ENCODE peak calls at places on chromosomes 11 and 22, in six cellular contexts. K is sigmoid colon, V is GM06990, B is cardiac muscle cell, T is cardiac fibroblast, Y is AG04449. X is an unnamed sample.

GRCh38 chr11:116697639-116698038 is 75.1 kb downstream of the BUD13 start:
- DNase-seq in T (no peak), V (no peak), B (no peak), Y (no peak), K (peak), X (no peak)

GRCh38 chr11:120128392-120129172 is 9.3 kb downstream of the TRIM29 start:
- DNase-seq in B (no peak), Y (peak), V (no peak), T (peak), K (peak), X (no peak)

GRCh38 chr11:130115218-130115617 is 44.4 kb upstream of the ST14 start:
- DNase-seq in K (no peak), Y (no peak), T (peak), V (no peak), B (peak), X (peak)

GRCh38 chr11:68143310-68143689 is 22.1 kb upstream of the CHKA start:
- DNase-seq in Y (no peak), T (no peak), B (no peak), K (no peak), V (no peak), X (no peak)

GRCh38 chr11:126924381-126924780 is 76.2 kb downstream of the KIRREL3 start:
- DNase-seq in T (no peak), V (no peak), B (no peak), K (no peak), Y (no peak), X (no peak)

GRCh38 chr11:129620705-129621104 is 194.9 kb upstream of the TMEM45B start:
- DNase-seq in B (no peak), V (no peak), K (no peak), Y (no peak), T (no peak), X (peak)

GRCh38 chr11:66022401-66023185 is 3.7 kb downstream of the CATSPER1 start:
- DNase-seq in B (peak), K (peak), V (peak), Y (no peak), T (peak), X (peak)

GRCh38 chr11:9003573-9004309 is at the start of gene NRIP3:
- DNase-seq in Y (no peak), B (peak), K (peak), T (peak), V (peak), X (peak)

GRCh38 chr11:76215946-76216345 is 9.6 kb upstream of the WNT11 start:
- DNase-seq in V (no peak), Y (peak), B (no peak), K (no peak), T (no peak), X (no peak)

GRCh38 chr22:39967103-39967829 is 7.1 kb downstream of the TMA7B start:
- DNase-seq in B (peak), T (peak), V (no peak), Y (peak), K (no peak), X (peak)

GRCh38 chr22:18156878-18157713 is 7.1 kb downstream of the USP18 start:
- DNase-seq in K (peak), Y (peak), B (peak), V (no peak), T (peak), X (peak)

GRCh38 chr11:13010737-13011342 is 1.7 kb downstream of the RASSF10 start:
- DNase-seq in B (peak), T (no peak), Y (no peak), V (no peak), K (no peak), X (no peak)

GRCh38 chr22:24985824-24986214 is 33.3 kb downstream of the KIAA1671 start:
- DNase-seq in K (no peak), V (no peak), T (peak), Y (no peak), B (peak), X (peak)

GRCh38 chr11:3860360-3860759 is 4.9 kb downstream of the STIM1 start:
- DNase-seq in B (no peak), Y (no peak), K (no peak), T (no peak), V (no peak), X (peak)

GRCh38 chr22:41528938-41529561 is 15.2 kb downstream of the POLR3H start:
- DNase-seq in K (no peak), T (no peak), Y (no peak), V (no peak), B (no peak), X (no peak)

GRCh38 chr11:1310772-1311468 is 1.5 kb upstream of the TOLLIP start:
- DNase-seq in T (no peak), V (peak), K (no peak), B (no peak), Y (no peak), X (no peak)

GRCh38 chr11:115645631-115646271 is 141.5 kb upstream of the CADM1 start:
- DNase-seq in V (no peak), T (no peak), B (no peak), K (no peak), Y (no peak), X (no peak)

GRCh38 chr22:29737251-29738117 is 17.7 kb downstream of the CABP7 start:
- DNase-seq in V (no peak), K (no peak), Y (no peak), T (peak), B (no peak), X (no peak)

GRCh38 chr11:121095561-121095960 is 5.5 kb upstream of the TECTA start:
- DNase-seq in V (no peak), Y (no peak), T (no peak), B (no peak), K (no peak), X (no peak)

GRCh38 chr11:131423715-131424114 is 53.3 kb downstream of the NTM start:
- DNase-seq in T (peak), Y (no peak), V (no peak), K (no peak), B (peak), X (no peak)

GRCh38 chr11:19259487-19260345 is 19.0 kb upstream of the E2F8 start:
- DNase-seq in V (peak), T (peak), K (no peak), B (peak), Y (no peak), X (peak)

GRCh38 chr11:87897079-87897478 is 278.2 kb downstream of the RAB38 start:
- DNase-seq in V (no peak), T (no peak), K (no peak), B (no peak), Y (no peak), X (no peak)

GRCh38 chr11:44564653-44565007 is 833 bp upstream of the CD82 start:
- DNase-seq in B (peak), V (no peak), Y (peak), T (peak), K (peak), X (peak)

GRCh38 chr11:118608268-118609214 is 1.1 kb downstream of the PHLDB1 start:
- DNase-seq in T (peak), K (peak), B (peak), V (peak), Y (no peak), X (peak)

GRCh38 chr11:9745411-9746211 is 81.7 kb downstream of the SWAP70 start:
- DNase-seq in V (peak), T (no peak), K (no peak), B (no peak), Y (no peak), X (no peak)

GRCh38 chr11:20618083-20618482 is 18.7 kb downstream of the SLC6A5 start:
- DNase-seq in T (peak), Y (no peak), V (no peak), K (no peak), B (peak), X (no peak)

GRCh38 chr22:48370508-48371325 is 1457.0 kb downstream of the BRD1 start:
- DNase-seq in K (peak), T (no peak), Y (no peak), B (no peak), V (no peak), X (no peak)

GRCh38 chr11:8233691-8234424 is 29.8 kb downstream of the LMO1 start:
- DNase-seq in K (no peak), T (peak), Y (no peak), B (peak), V (no peak), X (peak)

GRCh38 chr22:22924369-22925145 is 36.9 kb downstream of the IGLL5 start:
- DNase-seq in Y (no peak), T (no peak), B (no peak), V (no peak), K (no peak), X (no peak)

GRCh38 chr22:23404689-23405365 is 175.3 kb downstream of the IGLL1 start:
- DNase-seq in T (peak), K (peak), V (no peak), Y (no peak), B (peak), X (peak)

GRCh38 chr11:120210651-120211521 is at the start of gene OAF:
- DNase-seq in B (peak), Y (no peak), K (peak), V (peak), T (peak), X (peak)

GRCh38 chr22:33315954-33316353 is 257.8 kb upstream of the SYN3 start:
- DNase-seq in T (no peak), Y (no peak), B (no peak), K (no peak), V (peak), X (no peak)

GRCh38 chr11:19768197-19768596 is 55.6 kb downstream of the NAV2 start:
- DNase-seq in K (no peak), T (no peak), Y (no peak), V (no peak), B (no peak), X (no peak)

DNA sequence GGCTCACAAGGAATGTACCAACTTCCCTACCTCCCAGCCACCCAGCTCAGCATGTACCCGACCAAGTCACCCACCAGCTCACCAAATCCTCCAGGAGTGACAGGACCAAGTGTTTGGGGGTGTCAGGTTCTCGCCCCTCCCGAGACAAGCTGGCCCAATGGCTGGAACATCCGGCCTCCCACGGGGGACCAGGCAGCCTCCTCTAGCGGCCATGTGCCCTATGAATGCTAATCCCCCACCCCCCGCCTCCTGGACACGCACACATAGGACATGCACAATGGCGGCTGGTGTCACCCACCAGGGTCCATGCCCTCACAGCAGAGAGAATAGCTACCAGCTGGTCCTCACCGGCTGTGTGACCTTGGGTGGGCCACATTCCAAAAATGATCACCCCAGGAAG is 151.0 kb downstream of the MN1 start:
- DNase-seq in V (no peak), B (no peak), T (no peak), K (no peak), Y (no peak), X (no peak)
- H3K4me3 ChIP-seq in V (no peak), B (no peak), T (no peak), K (no peak), Y (no peak), X (no peak)

GRCh38 chr11:79052539-79052938 is 388.3 kb downstream of the TENM4 start:
- DNase-seq in B (no peak), V (no peak), K (no peak), Y (no peak), T (peak), X (peak)
- TF ChIP-seq CTCF in B (no peak), V (peak), K (no peak), Y (peak), T (no peak), X (peak)

GRCh38 chr11:64208796-64209562 is 2.5 kb downstream of the FERMT3 start:
- DNase-seq in K (no peak), Y (no peak), B (no peak), V (no peak), T (no peak), X (no peak)

GRCh38 chr11:64208086-64208795 is 1.7 kb downstream of the FERMT3 start:
- DNase-seq in K (no peak), T (no peak), B (no peak), Y (no peak), V (no peak), X (no peak)

GRCh38 chr11:64209563-64209843 is 3.0 kb downstream of the FERMT3 start:
- DNase-seq in T (no peak), K (no peak), B (no peak), V (no peak), Y (no peak), X (no peak)

GRCh38 chr11:64206457-64207246 is at the start of gene FERMT3:
- DNase-seq in V (peak), B (no peak), K (no peak), T (no peak), Y (no peak), X (no peak)

GRCh38 chr11:64207247-64208085 is 945 bp downstream of the FERMT3 start:
- DNase-seq in K (peak), T (peak), V (peak), Y (no peak), B (peak), X (peak)
- H3K4me3 ChIP-seq in K (peak), T (no peak), V (peak), Y (no peak), B (no peak), X (peak)

DNA sequence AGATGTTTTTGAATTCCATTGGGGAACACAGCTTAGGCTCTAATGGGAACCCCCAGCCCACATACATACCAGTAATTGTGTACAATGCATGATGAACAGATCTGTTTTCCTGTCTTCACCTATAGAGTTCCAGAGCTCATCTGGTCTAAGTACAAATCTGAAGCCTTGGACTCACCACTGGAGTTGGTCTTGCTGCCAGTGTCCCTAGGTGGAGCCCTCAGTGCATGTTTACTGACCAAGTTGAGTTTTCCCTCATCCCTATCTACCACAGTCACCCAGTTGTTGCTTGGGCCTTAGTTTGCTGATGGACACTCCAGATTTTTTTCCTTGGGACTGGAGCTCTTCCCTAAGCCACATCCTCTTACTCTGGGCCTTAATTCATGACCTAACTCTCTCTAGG is 159.2 kb upstream of the DDI1 start:
- DNase-seq in K (no peak), T (peak), B (peak), Y (no peak), V (no peak), X (peak)
- TF ChIP-seq CTCF in K (no peak), T (no peak), B (no peak), Y (peak), V (no peak), X (peak)